ENCODE peak calls at places on chromosomes 4 and X, in four cellular contexts. K, B, P and J are unnamed samples.

GRCh38 chr4:6732441-6733357 is 16.7 kb downstream of the BLOC1S4 start:
- DNase-seq in B (no peak), K (no peak), P (peak), J (no peak)

GRCh38 chr4:73729534-73730165 is 10.7 kb upstream of the CXCL8 start:
- DNase-seq in B (no peak), K (no peak), P (peak), J (no peak)

GRCh38 chrX:24902808-24903207 is 113.0 kb downstream of the ARX start:
- DNase-seq in P (no peak), B (no peak), K (no peak), J (no peak)

GRCh38 chrX:45756562-45756961 is 555.9 kb upstream of the DIPK2B start:
- DNase-seq in P (no peak), K (no peak), B (no peak), J (no peak)

GRCh38 chr4:78777556-78777900 is 1.4 kb downstream of the BMP2K start:
- DNase-seq in P (no peak), K (no peak), B (no peak), J (no peak)

GRCh38 chrX:145190801-145191389 is 56.4 kb upstream of the SPANXN1 start:
- DNase-seq in P (peak), B (no peak), K (no peak), J (no peak)

GRCh38 chrX:149937881-149938426 is 337 bp downstream of the EOLA2 start:
- DNase-seq in K (peak), P (no peak), B (no peak), J (peak)

GRCh38 chrX:113305496-113305895 is 464.9 kb upstream of the AMOT start:
- DNase-seq in B (no peak), K (no peak), P (no peak), J (no peak)

GRCh38 chr4:37546586-37546985 is 139.6 kb downstream of the RELL1 start:
- DNase-seq in K (no peak), B (no peak), P (no peak), J (no peak)

GRCh38 chr4:122914938-122915337 is 7.5 kb downstream of the NUDT6 start:
- DNase-seq in K (no peak), P (no peak), B (no peak), J (no peak)

GRCh38 chrX:114127005-114127404 is 456.9 kb upstream of the HTR2C start:
- DNase-seq in B (no peak), K (no peak), P (no peak), J (no peak)

GRCh38 chr4:36290641-36291040 is 9.2 kb downstream of the DTHD1 start:
- DNase-seq in K (no peak), B (no peak), P (no peak), J (no peak)

GRCh38 chrX:8981742-8982141 is 52.2 kb downstream of the FAM9B start:
- DNase-seq in P (no peak), K (peak), B (no peak), J (no peak)

GRCh38 chrX:110671068-110671803 is 124.4 kb downstream of the CHRDL1 start:
- DNase-seq in P (no peak), K (no peak), B (no peak), J (no peak)

GRCh38 chrX:2903366-2903765 is 25.8 kb downstream of the ARSD start:
- DNase-seq in K (no peak), P (no peak), B (no peak), J (no peak)

GRCh38 chr4:55214172-55214571 is 88.8 kb upstream of the KDR start:
- DNase-seq in K (no peak), P (no peak), B (no peak), J (no peak)

GRCh38 chrX:23902419-23902818 is 5.3 kb downstream of the APOO start:
- DNase-seq in B (no peak), P (peak), K (no peak), J (no peak)

GRCh38 chr4:36027203-36027602 is 217.1 kb downstream of the ARAP2 start:
- DNase-seq in K (no peak), P (no peak), B (no peak), J (no peak)

GRCh38 chrX:44343412-44343942 is at the start of gene EFHC2:
- DNase-seq in P (no peak), K (peak), B (peak), J (peak)

GRCh38 chr4:19945979-19946380 is 305.7 kb upstream of the SLIT2 start:
- DNase-seq in K (no peak), B (no peak), P (no peak), J (no peak)

GRCh38 chr4:8083086-8083825 is 75.4 kb downstream of the ABLIM2 start:
- DNase-seq in K (no peak), P (no peak), B (no peak), J (no peak)

GRCh38 chr4:128310266-128310697 is 22.7 kb upstream of the PGRMC2 start:
- DNase-seq in B (no peak), P (peak), K (no peak), J (no peak)

GRCh38 chrX:74514384-74514783 is 93.1 kb downstream of the SLC16A2 start:
- DNase-seq in B (no peak), K (no peak), P (no peak), J (no peak)

GRCh38 chr4:41143721-41144379 is 70.5 kb downstream of the APBB2 start:
- DNase-seq in K (no peak), B (no peak), P (no peak), J (no peak)

GRCh38 chrX:115013705-115014104 is 3.7 kb downstream of the IL13RA2 start:
- DNase-seq in K (no peak), B (no peak), P (peak), J (no peak)

GRCh38 chr4:89356086-89356485 is 48.5 kb upstream of the GPRIN3 start:
- DNase-seq in B (no peak), K (no peak), P (no peak), J (no peak)

GRCh38 chrX:16278927-16279326 is 111.6 kb downstream of the MAGEB17 start:
- DNase-seq in K (no peak), P (no peak), B (no peak), J (no peak)

GRCh38 chrX:14056201-14056600 is 26.5 kb upstream of the GEMIN8 start:
- DNase-seq in B (no peak), K (no peak), P (no peak), J (no peak)

GRCh38 chr4:576991-577498 is 950 bp upstream of the TMEM271 start:
- DNase-seq in B (no peak), P (no peak), K (no peak), J (no peak)

GRCh38 chrX:49001521-49002090 is 458 bp downstream of the GRIPAP1 start:
- DNase-seq in P (no peak), B (peak), K (peak), J (peak)

GRCh38 chr4:8473920-8474590 is 33.5 kb downstream of the TRMT44 start:
- DNase-seq in B (no peak), P (no peak), K (no peak), J (no peak)

GRCh38 chr4:136741468-136741867 is 790.8 kb downstream of the PCDH18 start:
- DNase-seq in P (no peak), B (no peak), K (no peak), J (no peak)

GRCh38 chrX:100964362-100964761 is 5.1 kb upstream of the ARL13A start:
- DNase-seq in K (no peak), B (no peak), P (no peak), J (no peak)

GRCh38 chr4:106522839-106523238 is 154.3 kb upstream of the GIMD1 start:
- DNase-seq in B (no peak), P (peak), K (no peak), J (no peak)

GRCh38 chrX:15854080-15854655 is 445 bp downstream of the AP1S2 start:
- DNase-seq in P (peak), K (peak), B (peak), J (peak)